ENCODE peak calls at places on chromosomes 4 and X, in five cellular contexts. One of them, this sample, is unnamed.
A peak's percentile ranks its signal among the peaks of the same experiment; 100 is the strongest.

GRCh38 chrX:96957718-96958117 is 74.0 kb downstream of the RPA4 start:
- DNase-seq in A549: no peak
- DNase-seq in IMR-90: no peak
- DNase-seq in SK-N-SH: no peak
- DNase-seq in K562: no peak
- DNase-seq in this sample: no peak

GRCh38 chr4:82201805-82202636 is 171.8 kb downstream of the HNRNPD start:
- DNase-seq in IMR-90: peak; percentile 27
- DNase-seq in K562: peak; percentile 15
- DNase-seq in A549: peak; percentile 40
- DNase-seq in SK-N-SH: peak; percentile 17
- DNase-seq in this sample: no peak

GRCh38 chr4:19776021-19776459 is 475.7 kb upstream of the SLIT2 start:
- DNase-seq in A549: peak; percentile 19
- DNase-seq in SK-N-SH: no peak
- DNase-seq in IMR-90: peak; percentile 81
- DNase-seq in K562: no peak
- DNase-seq in this sample: no peak

GRCh38 chr4:166293551-166293950 is 420.5 kb downstream of the TLL1 start:
- DNase-seq in SK-N-SH: no peak
- DNase-seq in IMR-90: no peak
- DNase-seq in A549: no peak
- DNase-seq in K562: no peak
- DNase-seq in this sample: no peak

GRCh38 chrX:108993909-108994308 is 257.5 kb upstream of the IRS4 start:
- DNase-seq in K562: no peak
- DNase-seq in IMR-90: no peak
- DNase-seq in A549: no peak
- DNase-seq in SK-N-SH: no peak
- DNase-seq in this sample: no peak

GRCh38 chr4:108078024-108078733 is 88.5 kb downstream of the HADH start:
- DNase-seq in SK-N-SH: no peak
- DNase-seq in K562: no peak
- DNase-seq in IMR-90: no peak
- DNase-seq in A549: no peak
- DNase-seq in this sample: no peak

GRCh38 chr4:169795585-169795984 is 37.8 kb upstream of the HPF1 start:
- DNase-seq in SK-N-SH: no peak
- DNase-seq in IMR-90: no peak
- DNase-seq in K562: no peak
- DNase-seq in A549: no peak
- DNase-seq in this sample: no peak

GRCh38 chr4:81466841-81467671 is 4.7 kb downstream of the RASGEF1B start:
- DNase-seq in K562: peak; percentile 51
- DNase-seq in IMR-90: peak; percentile 66
- DNase-seq in SK-N-SH: peak; percentile 36
- DNase-seq in A549: peak; percentile 53
- DNase-seq in this sample: peak; percentile 11

GRCh38 chr4:147542229-147542990 is 61.5 kb downstream of the EDNRA start:
- DNase-seq in A549: no peak
- DNase-seq in K562: no peak
- DNase-seq in IMR-90: no peak
- DNase-seq in SK-N-SH: no peak
- DNase-seq in this sample: no peak

GRCh38 chr4:38242110-38242509 is 281.9 kb downstream of the PTTG2 start:
- DNase-seq in IMR-90: no peak
- DNase-seq in SK-N-SH: no peak
- DNase-seq in K562: no peak
- DNase-seq in A549: no peak
- DNase-seq in this sample: no peak

GRCh38 chr4:172688536-172688935 is 480.1 kb upstream of the GALNT7 start:
- DNase-seq in IMR-90: no peak
- DNase-seq in SK-N-SH: no peak
- DNase-seq in A549: peak; percentile 6
- DNase-seq in K562: no peak
- DNase-seq in this sample: no peak

GRCh38 chrX:23901065-23901464 is 6.7 kb downstream of the APOO start:
- DNase-seq in IMR-90: peak; percentile 84
- DNase-seq in A549: peak; percentile 87
- DNase-seq in K562: no peak
- DNase-seq in SK-N-SH: no peak
- DNase-seq in this sample: no peak

GRCh38 chr4:5054532-5054931 is 3.3 kb downstream of the STK32B start:
- DNase-seq in IMR-90: no peak
- DNase-seq in K562: no peak
- DNase-seq in SK-N-SH: no peak
- DNase-seq in A549: peak; percentile 17
- DNase-seq in this sample: no peak

GRCh38 chr4:132592340-132592739 is 556.8 kb upstream of the PCDH10 start:
- DNase-seq in A549: no peak
- DNase-seq in IMR-90: no peak
- DNase-seq in SK-N-SH: peak; percentile 2
- DNase-seq in K562: no peak
- DNase-seq in this sample: no peak

GRCh38 chrX:40945366-40945713 is 139.9 kb upstream of the USP9X start:
- DNase-seq in SK-N-SH: no peak
- DNase-seq in K562: no peak
- DNase-seq in A549: peak; percentile 77
- DNase-seq in IMR-90: peak; percentile 87
- DNase-seq in this sample: peak; percentile 40

GRCh38 chr4:1464581-1465171 is 58.4 kb upstream of the NKX1-1 start:
- DNase-seq in A549: no peak
- DNase-seq in SK-N-SH: peak; percentile 23
- DNase-seq in IMR-90: no peak
- DNase-seq in K562: no peak
- DNase-seq in this sample: no peak

GRCh38 chr4:146122398-146122797 is 53.1 kb upstream of the LSM6 start:
- DNase-seq in A549: no peak
- DNase-seq in K562: no peak
- DNase-seq in SK-N-SH: no peak
- DNase-seq in IMR-90: no peak
- DNase-seq in this sample: no peak

GRCh38 chr4:111187108-111187507 is 564.2 kb upstream of the PITX2 start:
- DNase-seq in IMR-90: no peak
- DNase-seq in K562: no peak
- DNase-seq in SK-N-SH: no peak
- DNase-seq in A549: no peak
- DNase-seq in this sample: no peak

GRCh38 chrX:93422693-93423092 is 250.7 kb downstream of the NAP1L3 start:
- DNase-seq in K562: peak; percentile 6
- DNase-seq in IMR-90: peak; percentile 1
- DNase-seq in A549: peak; percentile 20
- DNase-seq in SK-N-SH: peak; percentile 19
- DNase-seq in this sample: no peak

GRCh38 chrX:43595931-43596330 is 60.2 kb upstream of the MAOA start:
- DNase-seq in SK-N-SH: no peak
- DNase-seq in IMR-90: no peak
- DNase-seq in K562: no peak
- DNase-seq in A549: no peak
- DNase-seq in this sample: no peak

GRCh38 chr4:26410385-26411293 is 79.6 kb downstream of the CCKAR start:
- DNase-seq in K562: peak; percentile 14
- DNase-seq in IMR-90: peak; percentile 63
- DNase-seq in SK-N-SH: peak; percentile 40
- DNase-seq in A549: peak; percentile 40
- DNase-seq in this sample: peak; percentile 44

GRCh38 chrX:115378471-115378870 is 89.0 kb downstream of the LUZP4 start:
- DNase-seq in IMR-90: peak; percentile 48
- DNase-seq in SK-N-SH: no peak
- DNase-seq in K562: no peak
- DNase-seq in A549: peak; percentile 22
- DNase-seq in this sample: no peak

GRCh38 chr4:56052966-56053365 is 104.2 kb downstream of the CEP135 start:
- DNase-seq in SK-N-SH: no peak
- DNase-seq in IMR-90: no peak
- DNase-seq in K562: no peak
- DNase-seq in A549: no peak
- DNase-seq in this sample: no peak

GRCh38 chr4:81314897-81315470 is 100.0 kb upstream of the PRKG2 start:
- DNase-seq in SK-N-SH: no peak
- DNase-seq in K562: no peak
- DNase-seq in IMR-90: peak; percentile 80
- DNase-seq in A549: no peak
- DNase-seq in this sample: no peak

GRCh38 chr4:2497931-2498330 is 29.0 kb downstream of the RNF4 start:
- DNase-seq in A549: no peak
- DNase-seq in K562: no peak
- DNase-seq in SK-N-SH: no peak
- DNase-seq in IMR-90: no peak
- DNase-seq in this sample: peak; percentile 90

GRCh38 chr4:2497324-2497723 is 28.4 kb downstream of the RNF4 start:
- DNase-seq in SK-N-SH: no peak
- DNase-seq in A549: no peak
- DNase-seq in K562: no peak
- DNase-seq in IMR-90: no peak
- DNase-seq in this sample: no peak

GRCh38 chr4:2492970-2493369 is 24.1 kb downstream of the RNF4 start:
- DNase-seq in A549: no peak
- DNase-seq in IMR-90: no peak
- DNase-seq in K562: no peak
- DNase-seq in SK-N-SH: no peak
- DNase-seq in this sample: no peak

GRCh38 chr4:2489841-2490552 is 21.1 kb downstream of the RNF4 start:
- DNase-seq in K562: no peak
- DNase-seq in SK-N-SH: no peak
- DNase-seq in A549: no peak
- DNase-seq in IMR-90: no peak
- DNase-seq in this sample: no peak

DNA sequence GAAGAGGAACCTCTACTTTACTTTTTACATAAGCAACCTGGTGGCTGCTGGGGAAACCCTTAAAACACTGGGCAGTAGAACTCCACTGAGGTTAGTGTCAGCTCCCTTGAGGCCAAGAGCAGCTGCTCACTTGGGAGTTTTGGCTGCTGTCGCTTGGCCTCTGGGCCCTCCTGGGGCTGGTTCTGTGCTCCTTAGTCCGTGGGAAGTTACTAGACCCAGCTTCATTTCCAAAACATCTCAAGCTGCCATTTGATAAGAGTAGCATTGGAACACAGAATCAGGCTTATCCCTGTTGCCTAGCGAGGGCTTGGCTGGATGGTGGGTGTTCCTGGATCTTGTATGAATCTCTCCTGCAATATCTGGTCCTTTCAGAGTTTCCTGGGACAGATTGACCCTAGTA is 26.1 kb downstream of the RNF4 start:
- DNase-seq in A549: no peak
- DNase-seq in IMR-90: no peak
- DNase-seq in SK-N-SH: no peak
- DNase-seq in K562: no peak
- DNase-seq in this sample: no peak
- H3K4me1 ChIP-seq in A549: peaks cover 8% of the 10 kb centered on the region
- H3K4me1 ChIP-seq in IMR-90: peaks cover 2% of the 10 kb centered on the region
- H3K4me1 ChIP-seq in SK-N-SH: no peaks in the 10 kb centered on the region
- H3K4me1 ChIP-seq in K562: no peaks in the 10 kb centered on the region
- H3K4me1 ChIP-seq in this sample: peaks cover 30% of the 10 kb centered on the region

GRCh38 chrX:132043977-132044376 is 20.9 kb downstream of the STK26 start:
- DNase-seq in A549: no peak
- DNase-seq in IMR-90: no peak
- DNase-seq in SK-N-SH: no peak
- DNase-seq in K562: no peak
- DNase-seq in this sample: no peak
- TF ChIP-seq RCOR1 in A549: no peak
- TF ChIP-seq RCOR1 in IMR-90: no peak
- TF ChIP-seq RCOR1 in SK-N-SH: no peak
- TF ChIP-seq RCOR1 in K562: no peak
- TF ChIP-seq RCOR1 in this sample: no peak

GRCh38 chr4:59727745-59728144 is 1472.4 kb upstream of the ADGRL3 start:
- DNase-seq in A549: no peak
- DNase-seq in K562: no peak
- DNase-seq in SK-N-SH: no peak
- DNase-seq in IMR-90: no peak
- DNase-seq in this sample: no peak
- H3K4me1 ChIP-seq in A549: no peaks in the 10 kb centered on the region
- H3K4me1 ChIP-seq in K562: no peaks in the 10 kb centered on the region
- H3K4me1 ChIP-seq in SK-N-SH: no peaks in the 10 kb centered on the region
- H3K4me1 ChIP-seq in IMR-90: no peaks in the 10 kb centered on the region
- H3K4me1 ChIP-seq in this sample: no peaks in the 10 kb centered on the region

DNA sequence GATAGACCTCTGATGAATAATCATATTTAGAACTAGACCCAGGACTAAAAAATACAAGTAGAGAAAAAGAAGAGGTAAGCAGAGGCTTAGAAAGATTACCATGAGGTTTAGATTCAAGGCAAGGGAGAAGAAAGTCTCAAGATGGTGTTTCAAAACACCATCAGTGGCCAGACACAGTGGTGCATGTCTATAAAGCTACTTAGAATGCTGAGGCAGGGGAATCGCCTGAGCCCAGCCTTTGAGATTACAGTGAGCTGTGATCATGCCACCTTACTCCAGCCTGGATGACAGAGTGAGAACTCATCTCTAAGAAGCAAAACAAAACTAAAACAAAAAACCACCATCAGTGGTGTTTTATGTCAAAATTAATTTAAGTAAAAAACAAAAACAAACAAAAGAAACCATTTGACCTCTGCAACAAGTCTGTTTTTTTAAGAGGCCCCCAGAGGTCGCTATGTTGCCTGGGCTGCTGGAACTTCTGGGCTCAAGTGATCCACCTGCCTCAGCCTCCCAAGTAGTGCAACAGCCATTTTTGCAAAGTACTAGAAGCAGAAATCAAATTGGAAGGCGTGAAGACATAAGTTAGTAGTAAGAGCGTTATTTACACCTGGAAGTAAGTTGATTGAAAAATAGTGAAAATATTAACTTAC is 784.3 kb downstream of the ADGRL3 start:
- DNase-seq in A549: no peak
- DNase-seq in SK-N-SH: no peak
- DNase-seq in IMR-90: no peak
- DNase-seq in K562: no peak
- DNase-seq in this sample: no peak
- TF ChIP-seq RCOR1 in A549: no peak
- TF ChIP-seq RCOR1 in SK-N-SH: no peak
- TF ChIP-seq RCOR1 in IMR-90: no peak
- TF ChIP-seq RCOR1 in K562: no peak
- TF ChIP-seq RCOR1 in this sample: no peak

GRCh38 chrX:120857240-120857639 is 18.4 kb downstream of the CT47B1 start:
- DNase-seq in IMR-90: no peak
- DNase-seq in A549: peak; percentile 2
- DNase-seq in K562: no peak
- DNase-seq in SK-N-SH: no peak
- DNase-seq in this sample: no peak
- H3K4me1 ChIP-seq in IMR-90: no peaks in the 10 kb centered on the region
- H3K4me1 ChIP-seq in A549: no peaks in the 10 kb centered on the region
- H3K4me1 ChIP-seq in K562: no peaks in the 10 kb centered on the region
- H3K4me1 ChIP-seq in SK-N-SH: no peaks in the 10 kb centered on the region
- H3K4me1 ChIP-seq in this sample: no peaks in the 10 kb centered on the region

GRCh38 chr4:72896515-72896914 is 173.0 kb downstream of the COX18 start:
- DNase-seq in SK-N-SH: no peak
- DNase-seq in IMR-90: peak; percentile 78
- DNase-seq in A549: peak; percentile 11
- DNase-seq in K562: no peak
- DNase-seq in this sample: no peak
- TF ChIP-seq RCOR1 in SK-N-SH: no peak
- TF ChIP-seq RCOR1 in IMR-90: no peak
- TF ChIP-seq RCOR1 in A549: no peak
- TF ChIP-seq RCOR1 in K562: no peak
- TF ChIP-seq RCOR1 in this sample: no peak

GRCh38 chr4:123469245-123469644 is 72.7 kb downstream of the SPRY1 start:
- DNase-seq in IMR-90: peak; percentile 32
- DNase-seq in SK-N-SH: no peak
- DNase-seq in A549: no peak
- DNase-seq in K562: no peak
- DNase-seq in this sample: no peak
- H3K4me1 ChIP-seq in IMR-90: no peaks in the 10 kb centered on the region
- H3K4me1 ChIP-seq in SK-N-SH: no peaks in the 10 kb centered on the region
- H3K4me1 ChIP-seq in A549: no peaks in the 10 kb centered on the region
- H3K4me1 ChIP-seq in K562: no peaks in the 10 kb centered on the region
- H3K4me1 ChIP-seq in this sample: no peaks in the 10 kb centered on the region

This sample was measured in GM12878.